ENCODE peak calls at places on chromosomes 4 and X, in five cellular contexts. M is IMR-90, C is left ventricle myocardium inferior, V is astrocyte, H is tibial artery. U is an unnamed sample.

GRCh38 chr4:19693949-19694597 is 557.6 kb upstream of the SLIT2 start:
- DNase-seq in M (no peak), C (no peak), V (no peak), H (no peak), U (peak; percentile 4)

GRCh38 chr4:11397146-11397545 is 31.5 kb downstream of the HS3ST1 start:
- DNase-seq in M (no peak), C (no peak), V (no peak), H (no peak), U (no peak)

GRCh38 chr4:23999714-24000113 is 109.9 kb upstream of the PPARGC1A start:
- DNase-seq in M (peak; percentile 62), C (no peak), V (peak; percentile 52), H (no peak), U (no peak)

GRCh38 chr4:142721187-142721586 is 124.9 kb downstream of the INPP4B start:
- DNase-seq in M (peak; percentile 10), C (no peak), V (peak; percentile 33), H (no peak), U (no peak)

GRCh38 chrX:69374569-69374968 is 129.6 kb upstream of the NALF2 start:
- DNase-seq in M (no peak), C (no peak), V (no peak), H (no peak), U (no peak)

GRCh38 chr4:102620697-102621497 is 119.7 kb downstream of the NFKB1 start:
- DNase-seq in M (peak; percentile 82), C (no peak), V (peak; percentile 85), H (no peak), U (peak; percentile 18)

GRCh38 chrX:19360903-19361302 is 17.2 kb downstream of the PDHA1 start:
- DNase-seq in M (no peak), C (no peak), V (no peak), H (no peak), U (no peak)

GRCh38 chrX:337331-337831 is 18.8 kb upstream of the GTPBP6 start:
- DNase-seq in M (no peak), C (peak; percentile 9), V (no peak), H (no peak), U (no peak)

GRCh38 chr4:33537527-33537926 is 2706.8 kb downstream of the ARAP2 start:
- DNase-seq in M (no peak), C (no peak), V (no peak), H (no peak), U (no peak)

GRCh38 chr4:75412746-75413145 is 101.5 kb downstream of the RCHY1 start:
- DNase-seq in M (no peak), C (no peak), V (no peak), H (no peak), U (no peak)

DNA sequence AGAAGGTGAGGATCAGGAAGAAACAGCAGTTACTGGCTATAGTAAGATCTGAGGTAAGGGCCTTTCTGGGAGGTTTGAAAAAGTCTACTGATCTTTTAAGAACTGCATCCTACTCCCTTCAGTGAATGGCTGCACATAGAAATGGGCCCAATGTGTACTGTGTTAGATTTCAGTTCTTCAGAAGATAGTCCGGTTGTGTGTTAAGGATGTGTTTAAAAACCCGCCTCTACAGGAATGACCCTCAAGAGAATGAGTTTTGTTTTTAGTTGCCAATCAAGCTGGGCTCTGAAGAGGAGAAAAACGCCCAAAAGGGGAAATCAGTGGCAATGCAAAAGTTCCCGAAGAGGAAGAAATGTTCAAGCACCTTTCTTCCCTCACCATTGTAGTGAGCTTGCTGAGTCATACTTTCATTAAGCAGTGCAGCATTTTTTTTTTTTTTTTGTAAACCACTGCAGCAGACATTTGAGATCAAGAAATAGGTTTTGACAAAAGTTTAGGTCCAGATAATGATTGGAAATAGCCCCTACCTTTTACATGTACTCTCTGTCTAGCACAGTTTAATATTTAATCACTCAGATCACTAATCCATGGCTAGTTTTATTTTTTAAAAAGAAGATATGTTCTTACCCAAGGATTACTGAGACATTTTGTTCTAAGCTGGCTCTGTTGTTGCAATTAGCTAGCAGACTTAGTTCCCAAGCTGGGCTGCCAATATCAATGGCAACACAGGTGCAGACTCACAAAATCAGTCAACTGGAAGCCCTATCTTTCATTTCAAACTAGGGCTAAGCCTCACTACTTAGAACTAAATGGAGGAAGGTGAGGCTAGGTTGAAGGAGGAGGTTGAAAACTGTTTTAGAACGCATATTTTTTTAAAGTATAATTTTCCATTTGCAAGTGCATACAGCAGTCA is 7.0 kb upstream of the TRPC5OS start:
- DNase-seq in M (peak; percentile 13), C (no peak), V (no peak), H (no peak), U (no peak)
- H3K36me3 ChIP-seq in M (no peaks in the 10 kb centered on the region), C (no peaks in the 10 kb centered on the region), V (no peaks in the 10 kb centered on the region), H (no peaks in the 10 kb centered on the region), U (no peaks in the 10 kb centered on the region)

GRCh38 chr4:26432419-26432818 is 57.9 kb downstream of the CCKAR start:
- DNase-seq in M (no peak), C (no peak), V (no peak), H (no peak), U (no peak)

GRCh38 chr4:26431461-26432165 is 58.7 kb downstream of the CCKAR start:
- DNase-seq in M (peak; percentile 55), C (no peak), V (no peak), H (no peak), U (no peak)

GRCh38 chr4:26433556-26433955 is 56.7 kb downstream of the CCKAR start:
- DNase-seq in M (no peak), C (no peak), V (peak; percentile 32), H (no peak), U (no peak)

GRCh38 chr4:26434030-26434639 is 56.1 kb downstream of the CCKAR start:
- DNase-seq in M (peak; percentile 36), C (no peak), V (peak; percentile 21), H (no peak), U (no peak)
- H3K36me3 ChIP-seq in M (peaks cover 24% of the 10 kb centered on the region), C (peaks cover 53% of the 10 kb centered on the region), V (peaks cover 22% of the 10 kb centered on the region), H (peaks cover 38% of the 10 kb centered on the region), U (peaks cover 13% of the 10 kb centered on the region)

GRCh38 chr4:84733343-84734033 is 150.6 kb downstream of the CDS1 start:
- DNase-seq in M (no peak), C (peak; percentile 50), V (no peak), H (no peak), U (no peak)

GRCh38 chr4:84738622-84739021 is 155.7 kb downstream of the CDS1 start:
- DNase-seq in M (no peak), C (no peak), V (no peak), H (no peak), U (no peak)

GRCh38 chr4:84740071-84740470 is 157.1 kb downstream of the CDS1 start:
- DNase-seq in M (no peak), C (no peak), V (no peak), H (no peak), U (no peak)

GRCh38 chr4:84734037-84734436 is 151.1 kb downstream of the CDS1 start:
- DNase-seq in M (no peak), C (no peak), V (no peak), H (no peak), U (no peak)

GRCh38 chr4:84737656-84738055 is 154.7 kb downstream of the CDS1 start:
- DNase-seq in M (no peak), C (no peak), V (no peak), H (no peak), U (no peak)
- H3K36me3 ChIP-seq in M (peaks cover 35% of the 10 kb centered on the region), C (peaks cover 96% of the 10 kb centered on the region), V (peaks cover 42% of the 10 kb centered on the region), H (peaks cover 95% of the 10 kb centered on the region), U (peaks cover 9% of the 10 kb centered on the region)

GRCh38 chr4:3091464-3091863 is 17.0 kb downstream of the HTT start:
- DNase-seq in M (no peak), C (no peak), V (no peak), H (no peak), U (no peak)
- H3K36me3 ChIP-seq in M (peaks cover 16% of the 10 kb centered on the region), C (peaks cover 36% of the 10 kb centered on the region), V (peaks cover 19% of the 10 kb centered on the region), H (peaks cover 16% of the 10 kb centered on the region), U (peaks cover 11% of the 10 kb centered on the region)

GRCh38 chrX:136059350-136059749 is 74.1 kb downstream of the SLC9A6 start:
- DNase-seq in M (no peak), C (no peak), V (no peak), H (no peak), U (no peak)
- H3K36me3 ChIP-seq in M (no peaks in the 10 kb centered on the region), C (no peaks in the 10 kb centered on the region), V (no peaks in the 10 kb centered on the region), H (no peaks in the 10 kb centered on the region), U (no peaks in the 10 kb centered on the region)

GRCh38 chr4:10114607-10115006 is 2.0 kb downstream of the WDR1 start:
- DNase-seq in M (no peak), C (no peak), V (no peak), H (no peak), U (no peak)

GRCh38 chr4:10115271-10115656 is 1.3 kb downstream of the WDR1 start:
- DNase-seq in M (peak; percentile 60), C (no peak), V (no peak), H (no peak), U (no peak)

GRCh38 chr4:10112658-10113284 is 3.8 kb downstream of the WDR1 start:
- DNase-seq in M (no peak), C (no peak), V (no peak), H (no peak), U (no peak)

GRCh38 chr4:10113362-10114047 is 3.1 kb downstream of the WDR1 start:
- DNase-seq in M (no peak), C (no peak), V (no peak), H (no peak), U (no peak)

GRCh38 chr4:10114147-10114546 is 2.5 kb downstream of the WDR1 start:
- DNase-seq in M (no peak), C (no peak), V (no peak), H (no peak), U (no peak)
- H3K36me3 ChIP-seq in M (peaks cover 68% of the 10 kb centered on the region), C (peaks cover 59% of the 10 kb centered on the region), V (peaks cover 41% of the 10 kb centered on the region), H (peaks cover 59% of the 10 kb centered on the region), U (peaks cover 32% of the 10 kb centered on the region)

GRCh38 chr4:118158946-118159345 is 124.7 kb downstream of the NDST3 start:
- DNase-seq in M (no peak), C (no peak), V (peak; percentile 22), H (no peak), U (no peak)
- H3K36me3 ChIP-seq in M (no peaks in the 10 kb centered on the region), C (no peaks in the 10 kb centered on the region), V (no peaks in the 10 kb centered on the region), H (no peaks in the 10 kb centered on the region), U (no peaks in the 10 kb centered on the region)